ENCODE peak calls at places on chromosomes 12 and 14, in four cellular contexts. One of them, this sample, is unnamed.

GRCh38 chr14:100761481-100761880 is 34.8 kb downstream of the DLK1 start:
- DNase-seq in HepG2: no peak
- DNase-seq in HCT116: peak; percentile 40
- DNase-seq in K562: no peak
- DNase-seq in this sample: no peak

GRCh38 chr12:95396849-95397498 is 77.0 kb upstream of the METAP2 start:
- DNase-seq in K562: no peak
- DNase-seq in HepG2: peak; percentile 15
- DNase-seq in HCT116: no peak
- DNase-seq in this sample: no peak

GRCh38 chr14:64979336-64980074 is 7.2 kb upstream of the FNTB start:
- DNase-seq in K562: no peak
- DNase-seq in HepG2: no peak
- DNase-seq in HCT116: no peak
- DNase-seq in this sample: no peak

GRCh38 chr14:75518625-75519024 is 3.6 kb upstream of the BATF start:
- DNase-seq in HepG2: peak; percentile 41
- DNase-seq in HCT116: peak; percentile 12
- DNase-seq in K562: peak; percentile 47
- DNase-seq in this sample: no peak

GRCh38 chr14:65482769-65483438 is 70.4 kb downstream of the FUT8 start:
- DNase-seq in K562: no peak
- DNase-seq in HepG2: no peak
- DNase-seq in HCT116: no peak
- DNase-seq in this sample: no peak

GRCh38 chr12:112183141-112183581 is 57.8 kb downstream of the TRAFD1 start:
- DNase-seq in K562: no peak
- DNase-seq in HCT116: no peak
- DNase-seq in HepG2: no peak
- DNase-seq in this sample: peak; percentile 68

GRCh38 chr12:6230321-6231110 is 30.3 kb downstream of the CD9 start:
- DNase-seq in K562: no peak
- DNase-seq in HCT116: no peak
- DNase-seq in HepG2: peak; percentile 92
- DNase-seq in this sample: peak; percentile 69

GRCh38 chr14:101965796-101966718 is 1.7 kb downstream of the DYNC1H1 start:
- DNase-seq in HepG2: no peak
- DNase-seq in K562: no peak
- DNase-seq in HCT116: no peak
- DNase-seq in this sample: no peak

GRCh38 chr14:103093856-103094405 is 594 bp upstream of the EXOC3L4 start:
- DNase-seq in HepG2: no peak
- DNase-seq in K562: no peak
- DNase-seq in HCT116: no peak
- DNase-seq in this sample: no peak

GRCh38 chr14:75422169-75422568 is 5.7 kb upstream of the JDP2 start:
- DNase-seq in K562: no peak
- DNase-seq in HCT116: no peak
- DNase-seq in HepG2: peak; percentile 21
- DNase-seq in this sample: no peak

DNA sequence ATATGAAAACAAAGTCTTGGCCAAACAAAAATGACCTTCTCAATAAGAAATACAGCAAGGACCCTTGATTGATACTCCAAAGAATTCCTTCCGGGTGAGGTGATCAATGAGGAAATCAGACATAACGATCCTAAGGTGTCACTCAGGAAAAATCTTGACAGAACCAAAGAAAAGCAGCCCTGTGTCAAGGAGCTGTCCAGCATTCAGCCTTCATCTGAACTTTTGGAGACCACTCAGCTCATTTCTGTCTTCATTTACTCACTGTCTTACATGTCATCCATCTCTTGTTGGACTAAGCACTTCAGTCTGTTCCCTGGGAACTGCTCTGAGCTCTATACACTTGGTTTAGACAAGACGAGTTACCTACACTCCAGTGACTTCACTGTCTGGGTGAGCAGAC is 179.9 kb downstream of the GRIN2B start:
- DNase-seq in HCT116: no peak
- DNase-seq in HepG2: no peak
- DNase-seq in K562: no peak
- DNase-seq in this sample: no peak
- TF ChIP-seq REST in HCT116: peak; percentile 48
- TF ChIP-seq REST in HepG2: no peak
- TF ChIP-seq REST in K562: no peak
- TF ChIP-seq REST in this sample: peak; percentile 62

DNA sequence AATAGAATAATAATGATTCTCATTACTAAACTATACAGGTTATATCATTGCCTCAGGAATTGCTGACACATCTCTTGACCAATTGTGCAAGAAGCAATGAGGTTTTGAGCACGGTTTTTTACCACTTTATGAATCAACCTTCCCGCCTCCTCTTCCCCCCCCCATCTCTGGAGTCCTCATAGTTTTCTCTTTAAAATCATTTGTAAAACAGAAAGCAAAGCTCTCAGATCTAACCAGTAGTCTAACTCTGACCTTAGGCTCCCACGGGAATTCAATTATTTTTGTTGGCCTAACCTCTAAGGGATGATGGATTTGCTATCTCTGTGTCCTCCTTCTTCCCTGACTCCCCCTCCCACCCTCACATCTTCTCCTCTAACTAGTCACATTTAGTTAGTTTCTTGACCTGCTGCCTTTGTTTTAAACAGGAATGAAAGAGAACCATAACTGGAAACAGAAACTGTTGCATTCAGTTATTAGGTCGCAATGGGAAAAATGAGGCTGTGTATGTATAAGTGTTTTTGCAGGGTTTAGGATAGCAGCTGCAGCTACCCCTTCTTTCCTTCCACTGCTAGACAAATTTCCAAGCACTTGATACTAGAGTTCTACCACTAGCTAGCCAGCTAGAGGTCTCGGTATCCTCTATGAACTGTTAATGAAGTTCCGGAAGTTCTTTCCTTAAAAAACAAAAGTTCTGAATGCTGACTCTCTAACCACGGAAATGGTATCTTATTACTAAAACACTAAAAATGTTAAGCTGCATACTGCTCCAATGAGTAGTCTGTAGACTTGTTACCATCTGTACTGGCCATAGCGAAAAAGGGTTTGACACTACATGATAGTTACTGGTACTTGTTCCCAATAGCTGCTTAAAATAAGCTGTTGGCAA is 65.4 kb downstream of the TAOK3 start:
- DNase-seq in HepG2: no peak
- DNase-seq in HCT116: no peak
- DNase-seq in K562: no peak
- DNase-seq in this sample: peak; percentile 69
- TF ChIP-seq ATF3 in HepG2: no peak
- TF ChIP-seq ATF3 in HCT116: no peak
- TF ChIP-seq ATF3 in K562: no peak
- TF ChIP-seq ATF3 in this sample: no peak

DNA sequence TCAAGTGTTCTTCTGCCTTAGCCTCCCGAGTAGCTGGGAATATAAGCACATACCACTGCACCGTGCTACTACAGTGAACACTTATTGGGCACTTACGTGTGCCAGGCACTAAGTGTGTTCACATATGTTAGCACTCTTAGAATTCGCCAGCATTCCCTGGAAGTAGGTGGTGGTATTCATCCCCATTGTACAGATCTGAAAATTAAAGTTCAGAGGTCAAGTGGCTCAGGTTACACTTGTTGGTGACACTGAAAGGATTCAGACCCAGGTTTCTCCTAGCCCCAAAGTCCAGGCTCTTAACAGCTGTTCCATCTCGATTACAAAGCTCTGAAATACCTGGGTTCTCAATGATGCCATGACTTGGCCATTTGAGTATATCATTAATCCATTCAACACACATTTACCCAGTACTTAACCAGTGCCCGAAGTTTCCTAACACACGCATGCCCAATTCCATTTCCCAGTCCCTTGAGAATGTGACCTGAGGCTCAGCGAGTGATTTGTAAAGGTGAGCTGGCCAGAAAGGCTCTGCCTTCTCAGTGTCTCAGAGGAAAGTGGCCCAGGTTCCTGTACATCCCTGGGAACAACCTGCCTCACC is 4.8 kb downstream of the MVK start:
- DNase-seq in HCT116: no peak
- DNase-seq in K562: no peak
- DNase-seq in HepG2: no peak
- DNase-seq in this sample: no peak
- TF ChIP-seq REST in HCT116: no peak
- TF ChIP-seq REST in K562: no peak
- TF ChIP-seq REST in HepG2: no peak
- TF ChIP-seq REST in this sample: no peak

GRCh38 chr12:46364300-46364696 is 8.3 kb downstream of the SLC38A2 start:
- DNase-seq in HCT116: no peak
- DNase-seq in HepG2: no peak
- DNase-seq in K562: no peak
- DNase-seq in this sample: no peak

GRCh38 chr12:46364777-46365580 is 7.6 kb downstream of the SLC38A2 start:
- DNase-seq in HepG2: peak; percentile 78
- DNase-seq in K562: no peak
- DNase-seq in HCT116: no peak
- DNase-seq in this sample: no peak

GRCh38 chr12:46363582-46364299 is 8.8 kb downstream of the SLC38A2 start:
- DNase-seq in HCT116: no peak
- DNase-seq in K562: no peak
- DNase-seq in HepG2: no peak
- DNase-seq in this sample: no peak

GRCh38 chr12:46361667-46362034 is 10.9 kb downstream of the SLC38A2 start:
- DNase-seq in HepG2: no peak
- DNase-seq in K562: no peak
- DNase-seq in HCT116: no peak
- DNase-seq in this sample: no peak

GRCh38 chr12:46362895-46363581 is 9.5 kb downstream of the SLC38A2 start:
- DNase-seq in K562: no peak
- DNase-seq in HCT116: no peak
- DNase-seq in HepG2: no peak
- DNase-seq in this sample: no peak
- TF ChIP-seq ATF3 in K562: no peak
- TF ChIP-seq ATF3 in HCT116: no peak
- TF ChIP-seq ATF3 in HepG2: no peak
- TF ChIP-seq ATF3 in this sample: no peak

DNA sequence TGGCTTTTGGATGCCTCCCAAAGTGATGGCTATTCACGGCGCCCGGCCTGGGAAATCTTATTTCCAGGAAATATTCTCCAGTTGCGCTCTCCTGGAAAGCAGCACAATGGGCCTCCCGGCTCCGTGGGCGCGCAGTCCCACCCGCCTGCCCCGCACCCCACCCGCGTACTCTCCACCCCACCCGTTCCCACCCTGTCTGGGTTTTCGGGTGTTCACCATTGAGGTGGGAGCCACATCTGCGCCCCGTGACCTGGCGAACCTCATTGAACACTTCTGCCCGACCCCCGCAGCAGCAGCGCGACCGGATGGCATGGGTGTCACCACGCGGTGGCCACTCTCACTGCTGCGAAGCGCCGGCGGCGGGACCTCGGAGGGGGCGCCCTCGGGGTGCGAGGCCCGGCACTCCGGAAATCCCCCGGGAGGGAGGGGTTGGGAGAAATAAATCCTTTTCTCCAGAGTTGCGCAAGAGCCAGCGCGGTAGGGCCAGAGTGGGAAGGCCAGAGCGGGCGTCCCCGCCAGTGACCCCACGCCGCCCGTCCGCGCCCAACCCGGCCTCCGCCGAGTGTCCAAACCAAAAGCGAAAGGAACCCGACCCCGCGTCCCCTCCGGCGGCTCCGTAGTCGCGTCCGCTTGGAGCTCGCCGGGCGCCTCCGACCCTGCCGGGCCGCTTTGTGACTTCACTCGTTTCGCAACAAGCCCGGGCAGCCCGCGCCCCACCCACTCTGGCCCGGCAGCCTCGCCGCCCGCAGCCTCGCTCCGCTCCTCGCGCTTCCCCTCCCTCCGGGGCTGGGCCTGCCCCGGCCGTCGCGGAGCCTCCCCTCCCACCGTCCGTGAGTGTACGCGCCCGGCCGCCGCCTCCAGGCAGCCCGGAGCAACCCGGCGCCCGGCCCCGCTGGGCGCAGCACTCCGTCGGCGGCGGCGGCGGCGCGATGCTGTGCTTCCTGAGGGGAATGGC is at the start of gene DRAM1:
- DNase-seq in HCT116: peak; percentile 56
- DNase-seq in K562: peak; percentile 91
- DNase-seq in HepG2: peak; percentile 79
- DNase-seq in this sample: no peak
- TF ChIP-seq REST in HCT116: no peak
- TF ChIP-seq REST in K562: peak; percentile 69
- TF ChIP-seq REST in HepG2: no peak
- TF ChIP-seq REST in this sample: no peak

GRCh38 chr14:50530794-50531193 is 1.6 kb downstream of the MAP4K5 start:
- DNase-seq in HepG2: no peak
- DNase-seq in HCT116: no peak
- DNase-seq in K562: no peak
- DNase-seq in this sample: no peak
- TF ChIP-seq ATF3 in HepG2: no peak
- TF ChIP-seq ATF3 in HCT116: no peak
- TF ChIP-seq ATF3 in K562: no peak
- TF ChIP-seq ATF3 in this sample: no peak

DNA sequence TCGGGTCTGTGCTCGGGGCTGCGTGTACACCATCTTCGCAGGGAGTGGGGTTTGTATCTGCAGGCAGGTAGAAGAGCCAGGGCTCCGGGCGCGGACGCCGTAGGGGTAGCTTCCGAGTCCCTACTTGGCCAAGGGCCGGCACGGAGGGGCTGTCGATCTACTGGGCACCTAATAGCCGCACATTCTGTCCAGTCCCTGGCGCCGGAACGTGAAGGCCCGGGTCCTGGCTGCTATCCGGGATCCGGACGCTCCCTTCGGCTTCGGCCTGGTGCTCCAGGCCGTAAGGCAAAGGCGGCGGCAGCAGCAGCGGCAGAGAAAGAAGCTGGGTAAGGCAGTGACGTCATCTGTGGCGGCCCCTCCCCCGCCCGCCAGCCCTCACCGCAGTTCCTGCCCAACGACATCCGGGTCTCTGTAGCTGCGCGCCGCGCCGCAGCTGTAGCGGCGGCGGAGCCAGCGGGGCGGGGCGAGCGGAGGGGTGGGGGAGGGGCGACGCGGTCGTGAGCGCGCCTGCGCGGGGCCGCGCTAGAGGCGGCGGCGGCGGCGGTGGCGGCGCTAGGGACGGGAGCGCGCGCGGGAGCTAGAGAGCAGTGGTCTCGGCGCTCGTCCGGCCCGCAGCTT is at the start of gene PPM1A:
- DNase-seq in K562: peak; percentile 83
- DNase-seq in HCT116: peak; percentile 84
- DNase-seq in HepG2: peak; percentile 84
- DNase-seq in this sample: peak; percentile 73
- TF ChIP-seq REST in K562: no peak
- TF ChIP-seq REST in HCT116: no peak
- TF ChIP-seq REST in HepG2: no peak
- TF ChIP-seq REST in this sample: peak; percentile 12

This sample was measured in GM12878.